ENCODE peak calls at places on chromosomes 5 and 9, in five cellular contexts. Z is HCT116, X is HepG2, U is tibial artery, A is prostate gland. M is an unnamed sample. For H3K4me1, the result is how much of the 10 kb centered on the place peaks cover.

GRCh38 chr9:6978591-6978990 is 220.8 kb downstream of the KDM4C start:
- DNase-seq in X (no peak), A (no peak), Z (no peak), U (no peak), M (no peak)

GRCh38 chr5:146944764-146945710 is 66.5 kb upstream of the PPP2R2B start:
- DNase-seq in U (no peak), A (no peak), X (no peak), Z (no peak), M (no peak)

GRCh38 chr9:124511426-124511840 is 4.2 kb upstream of the NR5A1 start:
- DNase-seq in X (peak), A (no peak), Z (no peak), U (no peak), M (no peak)

GRCh38 chr5:132094393-132095076 is 20.9 kb downstream of the CSF2 start:
- DNase-seq in X (peak), Z (no peak), A (no peak), U (no peak), M (no peak)

GRCh38 chr9:98538626-98539031 is 170.1 kb downstream of the GABBR2 start:
- DNase-seq in X (no peak), Z (no peak), U (no peak), A (no peak), M (no peak)

GRCh38 chr5:148828461-148829247 is 2.2 kb downstream of the ADRB2 start:
- DNase-seq in U (no peak), Z (no peak), A (no peak), X (no peak), M (no peak)

GRCh38 chr5:153831976-153832375 is 206.7 kb downstream of the FAM114A2 start:
- DNase-seq in Z (peak), A (no peak), X (peak), U (no peak), M (no peak)

GRCh38 chr9:136617746-136618577 is 44.8 kb upstream of the EGFL7 start:
- DNase-seq in Z (no peak), A (no peak), U (no peak), X (no peak), M (no peak)

GRCh38 chr5:139949710-139950109 is 93.4 kb downstream of the NRG2 start:
- DNase-seq in U (no peak), X (no peak), Z (no peak), A (no peak), M (no peak)

GRCh38 chr9:79256691-79257213 is 315.0 kb upstream of the TLE4 start:
- DNase-seq in Z (no peak), A (no peak), X (no peak), U (no peak), M (no peak)

GRCh38 chr9:16171851-16172250 is 619.0 kb downstream of the CCDC171 start:
- DNase-seq in U (no peak), A (no peak), X (no peak), Z (no peak), M (no peak)

GRCh38 chr5:181187500-181188213 is 17.3 kb downstream of the TRIM7 start:
- DNase-seq in A (peak), U (peak), X (peak), Z (peak), M (peak)

GRCh38 chr5:6714221-6715041 is 1.2 kb downstream of the TENT4A start:
- DNase-seq in U (no peak), X (no peak), Z (no peak), A (no peak), M (peak)

GRCh38 chr5:177099422-177100093 is 12.8 kb downstream of the FGFR4 start:
- DNase-seq in X (no peak), A (no peak), U (no peak), Z (no peak), M (no peak)

GRCh38 chr5:14915291-14915976 is 43.9 kb upstream of the ANKH start:
- DNase-seq in Z (no peak), U (no peak), A (peak), X (peak), M (no peak)

GRCh38 chr5:14417232-14417730 is 164.3 kb upstream of the OTULINL start:
- DNase-seq in Z (no peak), X (no peak), U (no peak), A (no peak), M (no peak)

DNA sequence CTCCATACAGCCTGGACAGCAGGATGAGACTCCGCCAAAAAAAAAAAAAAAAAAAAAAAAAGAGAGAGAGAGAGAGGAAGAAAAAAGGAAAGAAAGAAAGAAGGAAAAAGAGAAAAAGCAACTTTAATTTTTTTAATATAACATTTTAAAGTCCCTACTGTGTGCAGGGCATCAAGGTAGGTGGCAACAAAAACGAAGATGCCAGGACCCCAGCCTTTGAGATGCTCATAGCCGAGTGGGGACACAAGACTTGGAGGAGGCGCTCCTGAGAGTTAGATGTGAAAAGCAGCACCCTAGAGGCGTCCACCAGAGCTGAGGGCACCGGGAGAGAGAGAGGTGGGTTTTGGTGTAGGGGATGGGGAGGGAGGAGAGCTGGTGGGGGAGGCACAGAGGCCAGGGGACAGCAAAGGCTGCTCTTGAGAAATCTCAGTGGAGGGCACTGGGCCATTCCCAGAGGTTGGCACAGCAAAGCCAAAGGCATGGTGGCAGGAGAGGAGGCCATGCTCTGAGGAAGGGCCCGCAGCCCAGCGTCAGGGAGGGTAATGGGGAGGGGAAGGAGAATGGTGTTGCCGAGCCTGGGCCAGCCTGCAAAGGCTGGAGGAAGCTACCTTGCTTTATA is 135.7 kb downstream of the C9orf50 start:
- DNase-seq in A (no peak), Z (no peak), X (no peak), U (peak), M (no peak)
- H3K4me1 ChIP-seq in A (half or more), Z (half or more), X (half or more), U (under half), M (under half)

DNA sequence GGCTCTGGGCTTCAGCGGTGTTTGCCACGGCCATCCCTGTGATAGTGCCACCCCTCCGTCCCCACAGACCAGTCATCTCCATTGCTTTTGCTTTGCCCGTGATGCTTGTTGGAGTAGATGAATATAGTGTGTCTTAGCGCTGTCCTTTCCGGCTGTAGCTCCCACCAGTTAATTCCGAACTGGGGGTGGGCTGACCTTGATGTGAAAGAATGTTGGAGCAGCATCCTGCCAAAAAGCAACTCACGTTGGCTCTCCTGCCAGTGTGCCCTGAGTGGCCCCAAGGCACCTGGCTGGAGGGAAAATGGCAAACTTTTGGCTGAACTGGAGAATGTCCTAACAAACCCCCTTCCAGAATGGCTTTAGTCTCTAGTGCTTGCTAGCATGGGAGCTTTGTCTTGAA is 20.0 kb downstream of the CLTA start:
- DNase-seq in X (no peak), Z (no peak), U (no peak), A (no peak), M (no peak)
- H3K4me1 ChIP-seq in X (under half), Z (under half), U (under half), A (under half), M (under half)

GRCh38 chr5:159018855-159019254 is 80.9 kb downstream of the EBF1 start:
- DNase-seq in Z (no peak), X (no peak), U (no peak), A (no peak), M (no peak)
- H3K4me1 ChIP-seq in Z (under half), X (under half), U (under half), A (under half), M (under half)

GRCh38 chr9:111914749-111915424 is 18.3 kb downstream of the UGCG start:
- DNase-seq in Z (no peak), U (no peak), X (no peak), A (no peak), M (no peak)

GRCh38 chr9:111917201-111917600 is 20.6 kb downstream of the UGCG start:
- DNase-seq in A (no peak), X (peak), Z (no peak), U (no peak), M (no peak)

GRCh38 chr9:111917980-111918379 is 21.4 kb downstream of the UGCG start:
- DNase-seq in A (no peak), U (no peak), X (no peak), Z (no peak), M (no peak)

GRCh38 chr9:111915425-111915758 is 18.8 kb downstream of the UGCG start:
- DNase-seq in U (no peak), X (no peak), Z (no peak), A (no peak), M (no peak)

GRCh38 chr9:111916234-111916645 is 19.6 kb downstream of the UGCG start:
- DNase-seq in X (no peak), A (no peak), U (no peak), Z (no peak), M (no peak)
- H3K4me1 ChIP-seq in X (under half), A (under half), U (under half), Z (under half), M (under half)

GRCh38 chr5:87099246-87099914 is 168.3 kb upstream of the RASA1 start:
- DNase-seq in U (no peak), Z (no peak), X (no peak), A (no peak), M (no peak)

GRCh38 chr5:87097664-87098063 is 170.0 kb upstream of the RASA1 start:
- DNase-seq in X (no peak), Z (no peak), A (no peak), U (no peak), M (no peak)

GRCh38 chr5:87102841-87103240 is 164.8 kb upstream of the RASA1 start:
- DNase-seq in U (no peak), Z (no peak), X (no peak), A (no peak), M (no peak)

GRCh38 chr5:87101321-87101720 is 166.4 kb upstream of the RASA1 start:
- DNase-seq in A (no peak), U (no peak), Z (no peak), X (no peak), M (no peak)

DNA sequence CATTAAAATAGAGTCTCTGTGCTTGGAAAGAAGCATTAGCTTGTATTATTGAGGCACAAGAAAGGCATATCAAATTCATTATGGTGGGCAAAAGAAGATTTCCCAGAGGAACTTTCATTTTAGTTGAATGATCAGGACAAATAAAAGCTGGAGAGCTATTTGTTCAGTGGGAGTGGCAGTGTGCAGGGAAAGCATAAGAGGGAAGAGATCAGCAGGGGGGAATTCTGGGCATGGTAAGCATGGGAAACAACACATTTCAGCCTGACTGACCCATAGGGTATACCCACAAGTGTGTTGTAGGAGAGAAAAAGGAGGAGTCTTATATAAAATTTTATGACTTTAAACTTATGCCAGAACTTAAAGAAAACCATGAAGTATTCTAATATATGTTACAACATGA is 167.7 kb upstream of the RASA1 start:
- DNase-seq in U (no peak), A (no peak), Z (no peak), X (no peak), M (no peak)
- H3K4me1 ChIP-seq in U (under half), A (under half), Z (under half), X (under half), M (under half)

GRCh38 chr5:172849636-172850453 is 15.8 kb downstream of the ERGIC1 start:
- DNase-seq in U (no peak), A (peak), X (no peak), Z (no peak), M (peak)
- H3K4me1 ChIP-seq in U (under half), A (under half), X (half or more), Z (under half), M (under half)

DNA sequence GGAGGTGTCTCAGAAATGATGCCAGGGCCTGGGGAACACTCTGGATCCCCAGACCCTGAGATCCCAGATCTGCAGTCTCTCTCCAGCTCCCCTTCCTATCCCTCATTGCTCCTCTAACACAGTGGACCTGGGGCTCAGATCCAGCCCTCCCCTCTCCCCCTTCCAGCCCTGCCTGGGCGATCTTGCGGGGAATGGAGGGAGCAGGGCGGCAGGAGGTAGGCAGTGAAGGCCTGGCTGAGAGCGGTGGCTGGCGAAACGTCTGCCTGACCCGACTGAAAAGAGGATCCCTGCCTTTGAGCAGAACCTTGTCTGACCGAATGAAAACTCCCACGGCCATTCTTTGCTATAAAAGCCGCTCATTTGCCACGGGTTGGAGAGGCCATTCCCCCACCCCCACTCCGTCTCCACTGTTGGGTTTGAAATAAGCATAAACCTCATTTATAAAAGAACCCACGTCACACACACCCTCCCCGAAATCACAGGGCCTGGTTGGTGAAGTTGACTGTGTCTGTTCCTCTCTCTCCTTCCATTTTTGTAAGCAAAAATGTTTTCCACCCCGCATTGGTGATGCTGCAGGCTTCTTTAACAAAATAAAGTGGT is 8.8 kb downstream of the MSX2 start:
- DNase-seq in Z (no peak), X (no peak), U (no peak), A (no peak), M (no peak)
- H3K4me1 ChIP-seq in Z (under half), X (under half), U (under half), A (under half), M (under half)

M was measured in Peyer's patch.